ENCODE peak calls at places on chromosome 9, in five cellular contexts. One of them, this sample, is unnamed.

GRCh38 chr9:89010526-89011089 is 19.3 kb downstream of the S1PR3 start:
- DNase-seq in HFF-Myc: no peak
- DNase-seq in GM06990: no peak
- DNase-seq in GM12878: no peak
- DNase-seq in endothelial cell of umbilical vein: no peak
- DNase-seq in this sample: no peak

GRCh38 chr9:77751341-77752091 is 103.4 kb upstream of the GNA14 start:
- DNase-seq in HFF-Myc: peak
- DNase-seq in GM12878: no peak
- DNase-seq in GM06990: no peak
- DNase-seq in endothelial cell of umbilical vein: peak
- DNase-seq in this sample: no peak

GRCh38 chr9:19137282-19137681 is 10.0 kb upstream of the PLIN2 start:
- DNase-seq in HFF-Myc: no peak
- DNase-seq in GM12878: no peak
- DNase-seq in endothelial cell of umbilical vein: no peak
- DNase-seq in GM06990: no peak
- DNase-seq in this sample: no peak

GRCh38 chr9:72305102-72305546 is 59.9 kb downstream of the ZFAND5 start:
- DNase-seq in GM12878: no peak
- DNase-seq in GM06990: peak
- DNase-seq in HFF-Myc: peak
- DNase-seq in endothelial cell of umbilical vein: peak
- DNase-seq in this sample: no peak

GRCh38 chr9:34624475-34624984 is 4.2 kb upstream of the DCTN3 start:
- DNase-seq in GM06990: no peak
- DNase-seq in GM12878: no peak
- DNase-seq in endothelial cell of umbilical vein: no peak
- DNase-seq in HFF-Myc: no peak
- DNase-seq in this sample: no peak

GRCh38 chr9:81665514-81665838 is 23.9 kb downstream of the TLE1 start:
- DNase-seq in GM06990: no peak
- DNase-seq in HFF-Myc: no peak
- DNase-seq in endothelial cell of umbilical vein: no peak
- DNase-seq in GM12878: no peak
- DNase-seq in this sample: no peak

GRCh38 chr9:107637421-107638420 is 148.2 kb upstream of the KLF4 start:
- DNase-seq in HFF-Myc: peak
- DNase-seq in GM12878: no peak
- DNase-seq in endothelial cell of umbilical vein: peak
- DNase-seq in GM06990: no peak
- DNase-seq in this sample: no peak

GRCh38 chr9:75664597-75664996 is 225.9 kb upstream of the PCSK5 start:
- DNase-seq in GM06990: no peak
- DNase-seq in endothelial cell of umbilical vein: no peak
- DNase-seq in GM12878: no peak
- DNase-seq in HFF-Myc: no peak
- DNase-seq in this sample: no peak

GRCh38 chr9:137385061-137385655 is 37.8 kb downstream of the EXD3 start:
- DNase-seq in GM12878: no peak
- DNase-seq in HFF-Myc: no peak
- DNase-seq in GM06990: no peak
- DNase-seq in endothelial cell of umbilical vein: no peak
- DNase-seq in this sample: no peak

GRCh38 chr9:118652935-118653334 is 716.3 kb downstream of the BRINP1 start:
- DNase-seq in HFF-Myc: no peak
- DNase-seq in GM06990: no peak
- DNase-seq in endothelial cell of umbilical vein: no peak
- DNase-seq in GM12878: no peak
- DNase-seq in this sample: no peak

DNA sequence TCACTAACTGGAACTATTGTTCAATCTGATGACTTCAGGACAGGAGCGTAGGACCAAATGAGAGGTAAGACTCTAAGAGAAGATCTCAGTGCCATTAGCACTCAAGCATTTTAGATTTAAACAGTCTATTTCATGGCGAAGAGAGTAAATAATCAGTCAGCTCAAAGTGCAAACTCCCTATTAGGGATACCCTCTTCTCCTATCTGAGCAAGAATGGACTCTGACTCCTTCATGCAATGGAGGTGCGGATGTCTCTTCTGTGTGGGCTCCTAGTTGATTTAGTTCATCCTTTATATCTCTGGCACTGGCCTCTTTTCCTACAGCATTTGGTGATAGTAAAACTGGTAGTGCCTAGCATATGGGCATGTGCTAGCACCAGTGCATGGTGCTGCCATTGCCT is 144.6 kb downstream of the SMC2 start:
- DNase-seq in GM06990: no peak
- DNase-seq in endothelial cell of umbilical vein: no peak
- DNase-seq in HFF-Myc: no peak
- DNase-seq in GM12878: no peak
- DNase-seq in this sample: no peak
- H3K4me3 ChIP-seq in GM06990: no peak
- H3K4me3 ChIP-seq in endothelial cell of umbilical vein: no peak
- H3K4me3 ChIP-seq in HFF-Myc: no peak
- H3K4me3 ChIP-seq in GM12878: no peak
- H3K4me3 ChIP-seq in this sample: no peak

DNA sequence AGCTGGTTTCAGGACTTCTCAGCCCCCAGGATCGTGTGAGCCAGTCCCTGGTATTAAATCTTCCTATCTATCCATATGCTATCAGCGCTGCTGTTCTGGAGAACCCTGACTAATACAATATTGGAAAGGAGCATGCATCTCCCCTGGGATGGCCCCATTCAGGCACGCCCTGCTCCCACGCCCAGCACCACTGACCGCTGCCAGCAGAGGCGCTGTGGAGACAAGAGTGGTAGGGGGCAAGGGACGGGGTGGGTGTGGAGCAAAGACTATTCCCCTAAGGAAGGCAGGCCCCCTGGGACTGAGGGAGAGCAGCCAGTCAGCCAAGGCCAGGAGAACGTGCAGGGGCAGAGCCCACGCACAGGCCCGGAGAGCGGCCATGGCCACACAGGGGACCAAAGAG is 116.0 kb downstream of the VAV2 start:
- DNase-seq in endothelial cell of umbilical vein: no peak
- DNase-seq in HFF-Myc: no peak
- DNase-seq in GM12878: no peak
- DNase-seq in GM06990: no peak
- DNase-seq in this sample: no peak
- TF ChIP-seq CTCF in endothelial cell of umbilical vein: peak
- TF ChIP-seq CTCF in HFF-Myc: peak
- TF ChIP-seq CTCF in GM12878: no peak
- TF ChIP-seq CTCF in GM06990: peak
- TF ChIP-seq CTCF in this sample: peak

GRCh38 chr9:37029304-37029775 is 4.7 kb downstream of the PAX5 start:
- DNase-seq in HFF-Myc: no peak
- DNase-seq in endothelial cell of umbilical vein: no peak
- DNase-seq in GM12878: no peak
- DNase-seq in GM06990: peak
- DNase-seq in this sample: no peak

GRCh38 chr9:37026085-37026935 is 7.8 kb downstream of the PAX5 start:
- DNase-seq in GM06990: no peak
- DNase-seq in GM12878: no peak
- DNase-seq in endothelial cell of umbilical vein: no peak
- DNase-seq in HFF-Myc: no peak
- DNase-seq in this sample: no peak

GRCh38 chr9:37026936-37027581 is 7.0 kb downstream of the PAX5 start:
- DNase-seq in GM12878: no peak
- DNase-seq in GM06990: no peak
- DNase-seq in endothelial cell of umbilical vein: no peak
- DNase-seq in HFF-Myc: no peak
- DNase-seq in this sample: no peak

GRCh38 chr9:37028425-37029031 is 5.5 kb downstream of the PAX5 start:
- DNase-seq in GM12878: no peak
- DNase-seq in GM06990: no peak
- DNase-seq in endothelial cell of umbilical vein: no peak
- DNase-seq in HFF-Myc: no peak
- DNase-seq in this sample: no peak

DNA sequence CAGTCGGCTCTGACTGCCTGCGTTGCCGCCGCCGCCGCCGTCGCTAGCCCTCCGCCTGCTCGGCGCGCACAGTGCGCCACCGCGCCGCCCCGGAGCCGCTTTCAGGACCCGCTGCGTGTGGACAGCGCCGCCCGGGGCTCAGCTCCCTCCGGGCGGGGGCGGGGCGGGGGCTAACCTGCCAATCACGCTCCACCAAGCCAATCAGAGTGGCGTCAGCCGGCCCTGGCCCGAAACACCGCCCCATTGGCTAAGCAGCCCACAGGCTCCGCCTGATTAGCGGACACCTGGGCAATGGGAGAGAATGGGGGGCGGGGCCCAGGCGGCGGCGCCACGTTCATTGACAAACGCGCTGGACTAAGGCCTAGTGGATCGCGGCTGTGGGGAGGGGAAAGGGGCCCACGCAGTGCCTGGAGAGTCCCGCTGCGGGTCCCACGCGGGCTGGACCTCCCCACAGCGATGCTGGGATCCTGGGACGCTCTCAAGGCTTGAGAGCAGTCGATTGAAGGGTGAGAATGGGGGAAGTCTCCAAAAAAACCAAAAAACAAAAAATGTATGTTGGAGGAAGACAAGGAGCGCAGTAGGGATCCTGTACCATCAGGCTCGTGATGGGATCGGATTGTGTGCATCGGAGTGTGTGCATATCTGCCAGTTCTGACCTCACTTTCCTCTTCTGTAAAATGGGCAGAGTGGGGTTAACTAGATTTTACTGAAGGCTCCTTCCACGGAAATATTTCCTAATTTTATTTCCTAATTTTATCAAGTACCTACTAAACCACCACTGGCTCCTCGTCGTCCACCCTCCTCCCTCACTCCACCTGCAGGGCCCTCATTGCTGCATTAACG is 6.3 kb downstream of the PAX5 start:
- DNase-seq in GM12878: peak
- DNase-seq in HFF-Myc: peak
- DNase-seq in endothelial cell of umbilical vein: peak
- DNase-seq in GM06990: peak
- DNase-seq in this sample: peak
- H3K4me3 ChIP-seq in GM12878: peak
- H3K4me3 ChIP-seq in HFF-Myc: no peak
- H3K4me3 ChIP-seq in endothelial cell of umbilical vein: no peak
- H3K4me3 ChIP-seq in GM06990: peak
- H3K4me3 ChIP-seq in this sample: peak

GRCh38 chr9:132994410-132995120 is 16.1 kb downstream of the GFI1B start:
- DNase-seq in GM06990: peak
- DNase-seq in GM12878: no peak
- DNase-seq in endothelial cell of umbilical vein: no peak
- DNase-seq in HFF-Myc: no peak
- DNase-seq in this sample: peak
- TF ChIP-seq CTCF in GM06990: no peak
- TF ChIP-seq CTCF in GM12878: no peak
- TF ChIP-seq CTCF in endothelial cell of umbilical vein: no peak
- TF ChIP-seq CTCF in HFF-Myc: no peak
- TF ChIP-seq CTCF in this sample: no peak

This sample was measured in GM12864.